ENCODE peak calls at places on chromosomes 13 and 19, in nine cellular contexts. T, Y, X, S, G, P, W, E and O are unnamed samples.

GRCh38 chr13:26053418-26053980 is 1.7 kb upstream of the SHISA2 start:
- DNase-seq in Y (no peak), G (no peak), X (no peak), S (no peak), E (no peak), P (no peak), T (no peak), W (no peak), O (no peak)

GRCh38 chr19:50003810-50004419 is 21.3 kb downstream of the VRK3 start:
- DNase-seq in E (peak; percentile 23), Y (peak; percentile 61), P (no peak), W (no peak), T (peak; percentile 77), X (no peak), G (peak; percentile 15), S (no peak), O (no peak)

GRCh38 chr19:49355890-49356289 is 6.3 kb downstream of the TEAD2 start:
- DNase-seq in P (no peak), S (no peak), X (no peak), Y (no peak), W (no peak), T (no peak), E (no peak), G (no peak), O (no peak)

GRCh38 chr13:20492641-20493040 is 33.0 kb downstream of the CRYL1 start:
- DNase-seq in P (no peak), Y (peak; percentile 36), T (no peak), W (no peak), S (no peak), G (peak; percentile 30), E (no peak), X (no peak), O (peak; percentile 35)

GRCh38 chr13:24228852-24229458 is 68.4 kb downstream of the SPATA13 start:
- DNase-seq in P (no peak), E (peak; percentile 19), W (peak; percentile 37), Y (peak; percentile 53), X (no peak), T (no peak), S (no peak), G (no peak), O (peak; percentile 40)

GRCh38 chr19:920051-920857 is 3.1 kb downstream of the KISS1R start:
- DNase-seq in E (no peak), S (no peak), X (no peak), W (no peak), Y (peak; percentile 71), T (no peak), G (no peak), P (no peak), O (peak; percentile 52)

GRCh38 chr19:35168261-35168660 is 13.7 kb downstream of the FXYD5 start:
- DNase-seq in W (no peak), Y (no peak), G (no peak), T (no peak), S (no peak), E (peak; percentile 48), P (no peak), X (no peak), O (no peak)

GRCh38 chr13:60146491-60146890 is 17.2 kb downstream of the DIAPH3 start:
- DNase-seq in P (no peak), X (no peak), W (no peak), S (no peak), G (no peak), Y (no peak), T (no peak), E (no peak), O (no peak)

GRCh38 chr13:46082324-46082723 is 22.5 kb downstream of the CPB2 start:
- DNase-seq in T (no peak), W (no peak), S (no peak), E (no peak), Y (no peak), G (no peak), X (no peak), P (no peak), O (no peak)

GRCh38 chr13:51475727-51476521 is 23.1 kb upstream of the INTS6 start:
- DNase-seq in Y (no peak), G (no peak), W (no peak), P (no peak), S (no peak), X (no peak), E (no peak), T (no peak), O (no peak)

GRCh38 chr19:45515081-45515624 is 7.9 kb downstream of the VASP start:
- DNase-seq in E (no peak), G (peak; percentile 64), P (no peak), S (no peak), T (no peak), X (no peak), W (no peak), Y (no peak), O (no peak)

GRCh38 chr13:41465215-41465907 is 8.0 kb downstream of the RGCC start:
- DNase-seq in S (no peak), X (no peak), P (no peak), T (no peak), G (peak; percentile 70), Y (no peak), W (no peak), E (no peak), O (no peak)

GRCh38 chr19:32652893-32653625 is 21.9 kb downstream of the ANKRD27 start:
- DNase-seq in S (peak; percentile 16), X (no peak), Y (peak; percentile 26), G (peak; percentile 66), E (no peak), W (no peak), P (peak; percentile 67), T (peak; percentile 68), O (peak; percentile 45)

GRCh38 chr13:49533586-49534269 is 38.0 kb downstream of the PHF11 start:
- DNase-seq in T (no peak), Y (no peak), W (no peak), E (no peak), P (no peak), S (no peak), X (no peak), G (no peak), O (no peak)

DNA sequence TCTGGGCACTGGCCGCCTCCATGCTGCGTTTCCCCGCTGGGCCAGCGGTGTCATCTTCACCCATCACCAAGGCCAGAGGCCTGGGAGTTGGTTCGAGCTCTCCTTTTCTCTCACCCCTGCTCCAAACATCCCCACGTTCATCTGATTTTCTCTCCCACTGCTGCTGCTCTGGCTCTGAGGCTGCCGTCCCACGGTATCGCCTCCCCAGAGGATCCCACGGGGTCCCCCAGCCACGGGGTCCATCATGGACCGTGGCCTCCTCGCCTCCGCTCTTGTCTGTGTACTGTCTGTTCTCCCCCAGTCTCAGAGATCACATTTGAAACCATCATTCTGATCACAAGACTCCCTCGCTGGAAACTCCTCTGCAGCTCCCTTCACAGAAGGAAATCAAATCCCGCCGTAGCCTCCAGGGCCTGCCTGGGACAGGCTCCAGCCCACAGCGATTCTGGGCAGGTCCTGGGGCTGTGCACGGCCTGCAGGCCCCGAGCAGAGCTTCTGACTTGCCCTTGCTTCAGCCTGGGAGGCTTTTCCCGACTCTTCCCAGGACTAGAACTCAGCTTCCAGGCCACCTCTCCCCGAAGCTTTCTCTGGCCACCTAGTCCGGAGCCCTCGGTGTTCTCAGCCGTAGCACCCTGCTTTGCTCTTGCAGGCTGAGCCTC is 64.3 kb downstream of the SOX1 start:
- DNase-seq in G (no peak), T (no peak), P (no peak), E (no peak), Y (no peak), W (no peak), X (no peak), S (no peak), O (no peak)
- H3K27me3 ChIP-seq in G (no peaks in the 10 kb centered on the region), T (no peaks in the 10 kb centered on the region), P (no peaks in the 10 kb centered on the region), E (no peaks in the 10 kb centered on the region), Y (no peaks in the 10 kb centered on the region), W (no peaks in the 10 kb centered on the region), X (peaks cover 4% of the 10 kb centered on the region), S (peaks cover 3% of the 10 kb centered on the region), O (peaks cover 82% of the 10 kb centered on the region)

GRCh38 chr13:113838711-113839201 is 25.1 kb downstream of the GAS6 start:
- DNase-seq in X (no peak), G (no peak), W (no peak), Y (no peak), P (no peak), S (no peak), T (no peak), E (no peak), O (no peak)
- H3K4me3 ChIP-seq in X (no peak overlapping the region), G (no peak overlapping the region), W (no peak overlapping the region), Y (no peak overlapping the region), P (peak overlapping the region; percentile 31), S (peak overlapping the region; percentile 7), T (no peak overlapping the region), E (peak overlapping the region; percentile 11), O (no peak overlapping the region)

GRCh38 chr19:47492137-47492533 is 8.1 kb upstream of the KPTN start:
- DNase-seq in S (no peak), G (no peak), P (no peak), E (no peak), Y (no peak), W (no peak), X (no peak), T (no peak), O (no peak)

GRCh38 chr19:47491358-47492136 is 7.5 kb upstream of the KPTN start:
- DNase-seq in P (no peak), G (no peak), X (no peak), S (no peak), Y (no peak), T (no peak), E (no peak), W (no peak), O (no peak)

GRCh38 chr19:47489072-47489914 is 5.3 kb upstream of the KPTN start:
- DNase-seq in E (no peak), Y (no peak), S (no peak), W (no peak), X (no peak), P (no peak), G (no peak), T (no peak), O (no peak)

GRCh38 chr19:47490847-47491246 is 6.8 kb upstream of the KPTN start:
- DNase-seq in G (no peak), E (no peak), P (no peak), W (no peak), X (no peak), T (no peak), Y (no peak), S (no peak), O (no peak)

GRCh38 chr19:47490031-47490430 is 6.0 kb upstream of the KPTN start:
- DNase-seq in T (no peak), G (no peak), Y (no peak), W (no peak), X (no peak), S (no peak), E (no peak), P (no peak), O (no peak)
- H3K36me3 ChIP-seq in T (peaks cover 52% of the 10 kb centered on the region), G (no peaks in the 10 kb centered on the region), Y (peaks cover 9% of the 10 kb centered on the region), W (peaks cover 18% of the 10 kb centered on the region), X (peaks cover 10% of the 10 kb centered on the region), S (peaks cover 21% of the 10 kb centered on the region), E (peaks cover 46% of the 10 kb centered on the region), P (peaks cover 9% of the 10 kb centered on the region), O (peaks cover 9% of the 10 kb centered on the region)

DNA sequence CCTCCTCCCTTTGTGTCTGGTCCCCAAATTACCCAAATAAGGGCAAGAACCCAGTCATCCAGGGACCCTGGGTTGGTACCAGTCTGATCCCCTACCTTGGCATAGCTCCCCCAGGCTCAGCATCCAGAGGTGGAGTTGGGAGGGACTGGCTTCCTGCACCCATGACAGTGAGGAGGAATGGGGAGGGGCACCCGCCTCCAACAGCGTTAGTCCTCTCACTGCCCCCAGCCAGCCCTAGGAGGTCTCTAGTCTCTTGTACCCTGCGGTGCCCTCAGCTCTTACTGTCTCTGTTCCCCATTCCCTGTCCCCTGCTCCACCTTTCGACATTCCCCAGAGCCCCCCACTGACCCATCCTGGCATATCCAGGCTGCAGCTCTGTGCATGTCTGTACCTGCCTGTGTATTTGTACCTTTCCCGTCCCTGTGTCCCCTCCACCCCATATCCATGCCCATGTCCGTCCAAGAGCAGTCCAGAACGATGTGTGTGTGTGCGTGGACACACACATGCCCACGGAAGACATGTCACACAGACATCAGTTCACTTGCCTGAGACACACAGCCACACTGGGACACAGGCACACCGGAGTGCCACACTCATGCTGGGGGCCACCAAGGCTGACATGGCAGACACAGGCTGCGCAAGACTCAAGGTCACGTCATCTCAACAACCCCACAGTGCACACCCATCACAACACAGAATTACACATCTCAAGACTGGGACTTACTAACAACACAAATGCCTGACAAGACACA is 17.8 kb downstream of the ERFL start:
- DNase-seq in T (no peak), W (no peak), G (no peak), P (no peak), E (no peak), Y (no peak), S (no peak), X (no peak), O (no peak)
- H3K27me3 ChIP-seq in T (peaks cover 19% of the 10 kb centered on the region), W (peaks cover 46% of the 10 kb centered on the region), G (peaks cover 41% of the 10 kb centered on the region), P (no peaks in the 10 kb centered on the region), E (peaks cover 51% of the 10 kb centered on the region), Y (peaks cover 26% of the 10 kb centered on the region), S (peaks cover 11% of the 10 kb centered on the region), X (peaks cover 62% of the 10 kb centered on the region), O (peaks cover 43% of the 10 kb centered on the region)